ENCODE peak calls at places on chromosomes 16 and 17, in six cellular contexts. One of them, this sample, is unnamed.

GRCh38 chr17:81294512-81295030 is 536 bp downstream of the SLC38A10 start:
- DNase-seq in cardiac muscle cell: no peak
- DNase-seq in CD8-positive, alpha-beta T cell: no peak
- DNase-seq in H9: no peak
- DNase-seq in natural killer cell: no peak
- DNase-seq in A549: peak; percentile 53
- DNase-seq in this sample: no peak

GRCh38 chr17:68759343-68760140 is 158.4 kb upstream of the FAM20A start:
- DNase-seq in cardiac muscle cell: peak; percentile 89
- DNase-seq in CD8-positive, alpha-beta T cell: peak; percentile 5
- DNase-seq in H9: peak; percentile 95
- DNase-seq in natural killer cell: no peak
- DNase-seq in A549: peak; percentile 95
- DNase-seq in this sample: peak; percentile 68

GRCh38 chr17:73434154-73434553 is 122.4 kb upstream of the CDC42EP4 start:
- DNase-seq in cardiac muscle cell: no peak
- DNase-seq in CD8-positive, alpha-beta T cell: no peak
- DNase-seq in H9: no peak
- DNase-seq in natural killer cell: no peak
- DNase-seq in A549: no peak
- DNase-seq in this sample: no peak

GRCh38 chr16:8975039-8975438 is 11.3 kb upstream of the USP7 start:
- DNase-seq in cardiac muscle cell: no peak
- DNase-seq in CD8-positive, alpha-beta T cell: no peak
- DNase-seq in H9: no peak
- DNase-seq in natural killer cell: no peak
- DNase-seq in A549: no peak
- DNase-seq in this sample: no peak

GRCh38 chr17:68248886-68249872 is 1.3 kb downstream of the AMZ2 start:
- DNase-seq in cardiac muscle cell: no peak
- DNase-seq in CD8-positive, alpha-beta T cell: no peak
- DNase-seq in H9: no peak
- DNase-seq in natural killer cell: no peak
- DNase-seq in A549: no peak
- DNase-seq in this sample: no peak

GRCh38 chr16:65201446-65202010 is 79.7 kb upstream of the CDH11 start:
- DNase-seq in cardiac muscle cell: no peak
- DNase-seq in CD8-positive, alpha-beta T cell: no peak
- DNase-seq in H9: no peak
- DNase-seq in natural killer cell: no peak
- DNase-seq in A549: no peak
- DNase-seq in this sample: no peak

GRCh38 chr16:72371307-72372081 is 199.5 kb upstream of the PMFBP1 start:
- DNase-seq in cardiac muscle cell: peak; percentile 35
- DNase-seq in CD8-positive, alpha-beta T cell: no peak
- DNase-seq in H9: peak; percentile 75
- DNase-seq in natural killer cell: no peak
- DNase-seq in A549: no peak
- DNase-seq in this sample: no peak

GRCh38 chr16:81457326-81458133 is 12.9 kb downstream of the CMIP start:
- DNase-seq in cardiac muscle cell: no peak
- DNase-seq in CD8-positive, alpha-beta T cell: no peak
- DNase-seq in H9: no peak
- DNase-seq in natural killer cell: no peak
- DNase-seq in A549: peak; percentile 95
- DNase-seq in this sample: no peak

GRCh38 chr17:77319211-77320031 is 178.7 kb downstream of the SEC14L1 start:
- DNase-seq in cardiac muscle cell: no peak
- DNase-seq in CD8-positive, alpha-beta T cell: peak; percentile 47
- DNase-seq in H9: peak; percentile 78
- DNase-seq in natural killer cell: no peak
- DNase-seq in A549: peak; percentile 95
- DNase-seq in this sample: no peak

GRCh38 chr16:17452931-17453330 is 17.8 kb downstream of the XYLT1 start:
- DNase-seq in cardiac muscle cell: no peak
- DNase-seq in CD8-positive, alpha-beta T cell: no peak
- DNase-seq in H9: no peak
- DNase-seq in natural killer cell: no peak
- DNase-seq in A549: no peak
- DNase-seq in this sample: no peak

GRCh38 chr17:74785096-74785980 is 9.2 kb upstream of the NAT9 start:
- DNase-seq in cardiac muscle cell: no peak
- DNase-seq in CD8-positive, alpha-beta T cell: no peak
- DNase-seq in H9: no peak
- DNase-seq in natural killer cell: no peak
- DNase-seq in A549: no peak
- DNase-seq in this sample: no peak

GRCh38 chr16:19316846-19317245 is 31.3 kb downstream of the CLEC19A start:
- DNase-seq in cardiac muscle cell: no peak
- DNase-seq in CD8-positive, alpha-beta T cell: no peak
- DNase-seq in H9: peak; percentile 51
- DNase-seq in natural killer cell: no peak
- DNase-seq in A549: no peak
- DNase-seq in this sample: no peak

GRCh38 chr17:62666801-62667591 is 39.5 kb downstream of the MRC2 start:
- DNase-seq in cardiac muscle cell: no peak
- DNase-seq in CD8-positive, alpha-beta T cell: no peak
- DNase-seq in H9: peak; percentile 29
- DNase-seq in natural killer cell: no peak
- DNase-seq in A549: no peak
- DNase-seq in this sample: no peak

GRCh38 chr17:13597723-13598347 is 3.9 kb downstream of the HS3ST3A1 start:
- DNase-seq in cardiac muscle cell: peak; percentile 67
- DNase-seq in CD8-positive, alpha-beta T cell: peak; percentile 4
- DNase-seq in H9: no peak
- DNase-seq in natural killer cell: no peak
- DNase-seq in A549: peak; percentile 41
- DNase-seq in this sample: no peak

GRCh38 chr16:74743668-74744299 is 30.8 kb downstream of the FA2H start:
- DNase-seq in cardiac muscle cell: no peak
- DNase-seq in CD8-positive, alpha-beta T cell: no peak
- DNase-seq in H9: no peak
- DNase-seq in natural killer cell: no peak
- DNase-seq in A549: peak; percentile 98
- DNase-seq in this sample: no peak

GRCh38 chr17:77049440-77049839 is 91.3 kb upstream of the SEC14L1 start:
- DNase-seq in cardiac muscle cell: peak; percentile 64
- DNase-seq in CD8-positive, alpha-beta T cell: no peak
- DNase-seq in H9: no peak
- DNase-seq in natural killer cell: no peak
- DNase-seq in A549: no peak
- DNase-seq in this sample: no peak

GRCh38 chr16:59047114-59047513 is 313.0 kb upstream of the GOT2 start:
- DNase-seq in cardiac muscle cell: peak; percentile 11
- DNase-seq in CD8-positive, alpha-beta T cell: no peak
- DNase-seq in H9: no peak
- DNase-seq in natural killer cell: no peak
- DNase-seq in A549: no peak
- DNase-seq in this sample: no peak

GRCh38 chr16:64144612-64145011 is 977.3 kb downstream of the CDH11 start:
- DNase-seq in cardiac muscle cell: no peak
- DNase-seq in CD8-positive, alpha-beta T cell: no peak
- DNase-seq in H9: no peak
- DNase-seq in natural killer cell: no peak
- DNase-seq in A549: no peak
- DNase-seq in this sample: no peak

DNA sequence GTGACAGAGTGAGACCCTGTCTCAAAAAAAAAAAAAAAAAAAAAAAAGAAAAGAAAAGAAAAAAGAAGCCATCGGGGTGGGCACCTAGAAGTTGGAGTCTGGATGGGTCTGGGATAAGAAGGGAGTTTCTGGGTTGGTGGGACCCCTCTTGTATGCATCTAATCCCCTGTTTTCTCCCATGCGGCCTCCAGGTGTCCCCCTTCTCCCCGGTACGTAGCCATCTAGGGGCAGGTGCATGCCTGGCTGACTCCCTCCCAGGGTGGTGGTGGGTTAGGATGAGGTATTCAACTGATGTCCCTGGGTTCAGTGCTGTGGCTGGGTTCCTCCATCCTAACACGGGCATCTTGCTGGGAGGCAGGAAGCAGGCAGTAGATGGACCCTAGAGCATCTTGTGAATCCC is 13.0 kb downstream of the FMNL1 start:
- DNase-seq in cardiac muscle cell: peak; percentile 55
- DNase-seq in CD8-positive, alpha-beta T cell: no peak
- DNase-seq in H9: peak; percentile 89
- DNase-seq in natural killer cell: no peak
- DNase-seq in A549: no peak
- DNase-seq in this sample: no peak
- TF ChIP-seq CTCF in cardiac muscle cell: peak; percentile 23
- TF ChIP-seq CTCF in CD8-positive, alpha-beta T cell: peak; percentile 48
- TF ChIP-seq CTCF in H9: peak; percentile 74
- TF ChIP-seq CTCF in natural killer cell: no peak
- TF ChIP-seq CTCF in A549: peak; percentile 52
- TF ChIP-seq CTCF in this sample: peak; percentile 50

DNA sequence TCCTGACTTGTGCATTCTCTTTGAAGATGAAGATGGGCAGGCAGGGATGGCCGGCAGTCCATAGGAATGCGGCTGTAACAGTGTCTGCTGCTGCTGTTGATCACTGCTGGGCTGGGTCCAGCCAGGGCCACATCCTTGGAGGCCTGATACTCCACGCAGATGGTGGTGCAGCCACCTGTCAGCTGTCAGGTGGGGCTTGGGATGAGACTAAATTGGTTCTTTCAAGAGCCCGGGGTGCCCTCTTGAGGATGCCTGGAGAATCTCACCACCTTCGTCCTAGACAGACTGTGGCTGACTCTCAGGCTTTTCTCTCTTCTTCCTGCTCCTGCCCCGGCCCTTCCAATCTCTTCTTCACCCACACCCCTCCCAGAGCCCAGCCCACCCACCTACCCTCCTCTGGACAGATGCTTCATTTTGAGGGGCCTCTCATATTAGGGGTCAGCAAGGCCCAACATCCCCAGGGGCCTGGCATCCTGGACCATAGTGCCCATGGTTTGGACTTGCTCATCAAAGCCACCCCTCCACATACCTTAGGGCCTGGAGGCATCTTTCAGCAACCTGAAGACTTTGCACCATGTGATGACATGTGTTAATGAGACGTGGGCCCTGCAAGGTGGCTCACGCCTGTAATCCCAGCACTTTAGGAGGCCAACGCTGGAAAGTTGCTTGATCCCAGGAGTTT is 19.1 kb downstream of the OSBPL7 start:
- DNase-seq in cardiac muscle cell: peak; percentile 70
- DNase-seq in CD8-positive, alpha-beta T cell: peak; percentile 34
- DNase-seq in H9: peak; percentile 82
- DNase-seq in natural killer cell: no peak
- DNase-seq in A549: peak; percentile 92
- DNase-seq in this sample: peak; percentile 80
- TF ChIP-seq CTCF in cardiac muscle cell: peak; percentile 69
- TF ChIP-seq CTCF in CD8-positive, alpha-beta T cell: peak; percentile 54
- TF ChIP-seq CTCF in H9: peak; percentile 78
- TF ChIP-seq CTCF in natural killer cell: peak; percentile 72
- TF ChIP-seq CTCF in A549: peak; percentile 84
- TF ChIP-seq CTCF in this sample: peak; percentile 75

GRCh38 chr17:15260376-15261062 is 4.6 kb downstream of the PMP22 start:
- DNase-seq in cardiac muscle cell: peak; percentile 89
- DNase-seq in CD8-positive, alpha-beta T cell: peak; percentile 15
- DNase-seq in H9: peak; percentile 90
- DNase-seq in natural killer cell: peak; percentile 33
- DNase-seq in A549: peak; percentile 83
- DNase-seq in this sample: peak; percentile 66
- TF ChIP-seq CTCF in cardiac muscle cell: peak; percentile 59
- TF ChIP-seq CTCF in CD8-positive, alpha-beta T cell: peak; percentile 38
- TF ChIP-seq CTCF in H9: peak; percentile 89
- TF ChIP-seq CTCF in natural killer cell: peak; percentile 64
- TF ChIP-seq CTCF in A549: peak; percentile 98
- TF ChIP-seq CTCF in this sample: peak; percentile 39

GRCh38 chr16:10616744-10617640 is 36.6 kb upstream of the EMP2 start:
- DNase-seq in cardiac muscle cell: peak; percentile 77
- DNase-seq in CD8-positive, alpha-beta T cell: no peak
- DNase-seq in H9: peak; percentile 61
- DNase-seq in natural killer cell: no peak
- DNase-seq in A549: no peak
- DNase-seq in this sample: no peak
- TF ChIP-seq CTCF in cardiac muscle cell: peak; percentile 9
- TF ChIP-seq CTCF in CD8-positive, alpha-beta T cell: no peak
- TF ChIP-seq CTCF in H9: no peak
- TF ChIP-seq CTCF in natural killer cell: no peak
- TF ChIP-seq CTCF in A549: no peak
- TF ChIP-seq CTCF in this sample: no peak

DNA sequence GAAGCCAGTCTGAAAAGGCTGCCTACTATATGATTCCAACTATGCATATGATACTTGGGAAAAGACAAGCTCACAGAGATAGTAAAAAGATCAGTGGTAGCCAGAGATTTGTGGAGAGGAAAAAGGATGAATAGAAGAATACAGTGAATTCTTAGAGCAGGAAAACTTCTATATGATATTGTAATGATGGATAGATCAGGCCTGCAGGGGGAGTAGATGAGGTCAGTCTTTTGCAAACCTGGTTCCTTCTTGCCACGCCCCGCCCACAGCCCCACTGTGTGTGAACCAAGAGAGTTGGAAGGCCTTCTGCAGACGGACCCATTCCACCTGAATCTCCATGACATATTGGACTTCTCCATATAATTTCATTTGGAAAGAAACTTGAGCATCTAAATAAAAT is 761 bp upstream of the CCL8 start:
- DNase-seq in cardiac muscle cell: no peak
- DNase-seq in CD8-positive, alpha-beta T cell: no peak
- DNase-seq in H9: peak; percentile 73
- DNase-seq in natural killer cell: no peak
- DNase-seq in A549: peak; percentile 28
- DNase-seq in this sample: no peak
- TF ChIP-seq CTCF in cardiac muscle cell: peak; percentile 17
- TF ChIP-seq CTCF in CD8-positive, alpha-beta T cell: no peak
- TF ChIP-seq CTCF in H9: peak; percentile 60
- TF ChIP-seq CTCF in natural killer cell: no peak
- TF ChIP-seq CTCF in A549: no peak
- TF ChIP-seq CTCF in this sample: no peak